ENCODE peak calls at places on chromosomes 3 and 15, in six cellular contexts. O is MM.1S, C is HCT116, G is GM23338, U is OCI-LY7, E is PC-3. Z is an unnamed sample. For H3K4me1, the result is how much of the 10 kb centered on the place peaks cover.

GRCh38 chr15:64105113-64105704 is 9.4 kb downstream of the SNX1 start:
- DNase-seq in O (no peak), C (no peak), G (no peak), U (no peak), E (no peak), Z (no peak)

GRCh38 chr3:8562081-8562595 is 60.5 kb downstream of the LMCD1 start:
- DNase-seq in O (no peak), C (no peak), G (no peak), U (no peak), E (no peak), Z (no peak)

GRCh38 chr3:168034152-168034928 is 61.4 kb downstream of the GOLIM4 start:
- DNase-seq in O (no peak), C (no peak), G (no peak), U (no peak), E (peak), Z (no peak)

GRCh38 chr15:28873585-28874139 is 12.1 kb upstream of the APBA2 start:
- DNase-seq in O (no peak), C (no peak), G (no peak), U (no peak), E (no peak), Z (no peak)

GRCh38 chr3:134622803-134623365 is 27.9 kb downstream of the KY start:
- DNase-seq in O (no peak), C (no peak), G (no peak), U (no peak), E (no peak), Z (no peak)

GRCh38 chr3:121637922-121638321 is 22.8 kb downstream of the HCLS1 start:
- DNase-seq in O (no peak), C (no peak), G (no peak), U (no peak), E (no peak), Z (no peak)

GRCh38 chr3:98765721-98766120 is 2.6 kb downstream of the ST3GAL6 start:
- DNase-seq in O (no peak), C (no peak), G (no peak), U (no peak), E (no peak), Z (no peak)

GRCh38 chr3:190892328-190893011 is 30.0 kb upstream of the GMNC start:
- DNase-seq in O (no peak), C (no peak), G (peak), U (no peak), E (no peak), Z (peak)

GRCh38 chr15:73936588-73937312 is 10.5 kb downstream of the LOXL1 start:
- DNase-seq in O (no peak), C (no peak), G (no peak), U (no peak), E (no peak), Z (no peak)

GRCh38 chr15:22794621-22795167 is 8.2 kb downstream of the NIPA1 start:
- DNase-seq in O (no peak), C (no peak), G (no peak), U (no peak), E (no peak), Z (no peak)

GRCh38 chr3:141262306-141262705 is 30.7 kb downstream of the PXYLP1 start:
- DNase-seq in O (no peak), C (no peak), G (no peak), U (no peak), E (no peak), Z (no peak)

DNA sequence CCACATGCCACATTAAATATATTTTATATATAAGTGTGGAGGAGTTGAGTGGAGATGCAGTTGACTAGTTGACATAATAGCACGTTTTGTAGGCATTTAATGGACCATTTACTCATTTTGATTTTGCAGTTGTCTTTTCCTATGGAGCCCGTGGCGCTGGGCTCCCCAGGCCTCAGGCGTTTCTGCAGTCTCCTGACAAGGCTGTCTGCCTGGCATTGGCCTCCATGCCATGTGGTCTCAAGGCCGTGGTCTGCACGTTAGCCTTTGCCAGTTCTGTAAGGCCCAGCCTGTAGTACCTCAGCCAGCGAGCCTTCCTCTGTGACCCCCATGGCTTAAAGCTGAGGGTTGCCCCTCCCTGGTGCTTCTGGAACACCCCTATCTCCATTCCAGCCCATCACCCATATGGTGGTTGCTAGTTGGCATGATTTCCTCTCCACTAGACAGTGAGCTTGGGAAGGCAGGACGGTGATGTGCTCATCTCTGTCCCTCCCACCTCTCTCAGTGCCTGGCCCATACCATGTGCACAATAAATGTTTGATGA is 155.7 kb downstream of the TLE3 start:
- DNase-seq in O (no peak), C (no peak), G (no peak), U (no peak), E (no peak), Z (no peak)
- TF ChIP-seq EZH2phosphoT487 in O (no peak), C (no peak), G (no peak), U (no peak), E (no peak), Z (no peak)

GRCh38 chr3:171876651-171877272 is 33.6 kb downstream of the TMEM212 start:
- DNase-seq in O (no peak), C (no peak), G (no peak), U (no peak), E (peak), Z (no peak)
- H3K4me1 ChIP-seq in O (under half), C (under half), G (under half), U (under half), E (under half), Z (under half)

DNA sequence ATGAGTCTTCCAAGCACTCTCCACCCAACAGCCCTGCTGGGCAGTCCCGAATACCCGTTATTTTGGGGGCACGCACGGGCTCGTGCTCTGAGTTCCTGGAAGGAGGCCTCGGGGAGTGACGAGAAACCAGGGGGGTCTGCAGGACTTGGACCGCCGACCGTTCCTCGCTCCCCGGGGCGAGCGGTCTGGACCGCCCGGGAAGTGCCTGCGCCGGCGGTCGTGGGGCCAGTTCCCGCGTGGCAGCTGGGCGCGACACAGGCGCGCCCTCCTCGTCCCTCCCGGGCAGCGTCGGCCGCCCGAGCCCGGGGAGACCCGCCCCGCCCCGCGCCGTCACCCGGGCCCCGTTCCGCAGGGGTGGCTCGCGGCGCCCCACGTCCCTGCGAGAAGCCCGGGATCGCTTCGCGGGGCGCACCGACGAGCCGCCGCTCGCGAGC is 352 bp downstream of the GNB4 start:
- DNase-seq in O (no peak), C (no peak), G (peak), U (peak), E (no peak), Z (peak)
- TF ChIP-seq EZH2phosphoT487 in O (no peak), C (no peak), G (no peak), U (no peak), E (no peak), Z (no peak)

GRCh38 chr15:68415501-68416157 is 16.3 kb downstream of the ITGA11 start:
- DNase-seq in O (no peak), C (no peak), G (no peak), U (no peak), E (no peak), Z (no peak)
- H3K4me1 ChIP-seq in O (under half), C (under half), G (under half), U (under half), E (under half), Z (under half)